ENCODE peak calls at places on chromosomes 6 and 20, in seven cellular contexts. H, O, N, F, M, Y and U are unnamed samples.

GRCh38 chr20:2103454-2104153 is 2.0 kb downstream of the STK35 start:
- DNase-seq in H (no peak), O (peak), N (no peak), F (no peak), M (peak), Y (no peak), U (no peak)

GRCh38 chr6:17869010-17869752 is 118.3 kb downstream of the KIF13A start:
- DNase-seq in H (no peak), O (peak), N (no peak), F (peak), M (no peak), Y (no peak), U (no peak)

GRCh38 chr6:98579089-98579488 is 255.3 kb upstream of the POU3F2 start:
- DNase-seq in H (no peak), O (peak), N (no peak), F (no peak), M (no peak), Y (no peak), U (no peak)

GRCh38 chr6:72894091-72894490 is 272.2 kb downstream of the KCNQ5 start:
- DNase-seq in H (no peak), O (no peak), N (no peak), F (peak), M (no peak), Y (no peak), U (no peak)

GRCh38 chr20:51172558-51173428 is 149.9 kb upstream of the KCNG1 start:
- DNase-seq in H (no peak), O (peak), N (no peak), F (no peak), M (no peak), Y (no peak), U (peak)

GRCh38 chr6:105136433-105137350 is 43.1 kb downstream of the POPDC3 start:
- DNase-seq in H (peak), O (peak), N (peak), F (peak), M (peak), Y (peak), U (no peak)

GRCh38 chr6:90893385-90893784 is 306.5 kb upstream of the MAP3K7 start:
- DNase-seq in H (no peak), O (no peak), N (peak), F (no peak), M (no peak), Y (no peak), U (no peak)

GRCh38 chr6:27617700-27618689 is 145.1 kb upstream of the ZNF184 start:
- DNase-seq in H (no peak), O (peak), N (peak), F (no peak), M (no peak), Y (no peak), U (no peak)

GRCh38 chr6:133707456-133707855 is 181.5 kb upstream of the TCF21 start:
- DNase-seq in H (no peak), O (peak), N (peak), F (no peak), M (no peak), Y (no peak), U (no peak)

GRCh38 chr20:5863040-5863811 is 87.1 kb downstream of the TRMT6 start:
- DNase-seq in H (no peak), O (peak), N (peak), F (peak), M (no peak), Y (peak), U (no peak)

GRCh38 chr20:56414842-56415765 is 3.0 kb downstream of the CASS4 start:
- DNase-seq in H (no peak), O (peak), N (no peak), F (no peak), M (no peak), Y (no peak), U (no peak)

GRCh38 chr6:51025082-51025777 is 206.6 kb downstream of the TFAP2B start:
- DNase-seq in H (no peak), O (peak), N (no peak), F (peak), M (no peak), Y (no peak), U (no peak)

GRCh38 chr6:16770701-16771569 is 9.7 kb upstream of the ATXN1 start:
- DNase-seq in H (peak), O (peak), N (peak), F (no peak), M (peak), Y (peak), U (no peak)

GRCh38 chr6:105400501-105400900 is 2.4 kb downstream of the PREP start:
- DNase-seq in H (no peak), O (no peak), N (peak), F (no peak), M (no peak), Y (no peak), U (no peak)

GRCh38 chr6:43890197-43891062 is 120.4 kb downstream of the VEGFA start:
- DNase-seq in H (no peak), O (no peak), N (no peak), F (no peak), M (no peak), Y (no peak), U (no peak)

GRCh38 chr6:139743629-139744028 is 369.2 kb upstream of the CITED2 start:
- DNase-seq in H (no peak), O (peak), N (no peak), F (peak), M (no peak), Y (no peak), U (no peak)

GRCh38 chr6:31426395-31426794 is 23.0 kb downstream of the MICA start:
- DNase-seq in H (no peak), O (no peak), N (no peak), F (no peak), M (no peak), Y (no peak), U (no peak)

GRCh38 chr6:157227202-157228166 is 95.8 kb downstream of the TMEM242 start:
- DNase-seq in H (no peak), O (peak), N (peak), F (no peak), M (no peak), Y (no peak), U (no peak)

GRCh38 chr20:9458075-9458818 is 56.1 kb upstream of the LAMP5 start:
- DNase-seq in H (no peak), O (peak), N (peak), F (peak), M (peak), Y (no peak), U (no peak)

GRCh38 chr20:21391495-21392298 is 5.6 kb downstream of the NKX2-4 start:
- DNase-seq in H (peak), O (no peak), N (no peak), F (no peak), M (no peak), Y (no peak), U (no peak)

GRCh38 chr6:130324657-130325056 is 41.2 kb upstream of the TMEM200A start:
- DNase-seq in H (no peak), O (peak), N (no peak), F (peak), M (no peak), Y (no peak), U (no peak)

GRCh38 chr6:40516429-40516828 is 70.7 kb downstream of the LRFN2 start:
- DNase-seq in H (no peak), O (no peak), N (no peak), F (no peak), M (no peak), Y (no peak), U (no peak)

GRCh38 chr6:82045965-82046756 is 201.4 kb downstream of the IBTK start:
- DNase-seq in H (no peak), O (peak), N (no peak), F (no peak), M (no peak), Y (no peak), U (no peak)

GRCh38 chr6:31399589-31400466 is 3.6 kb upstream of the MICA start:
- DNase-seq in H (peak), O (peak), N (peak), F (peak), M (peak), Y (peak), U (peak)

GRCh38 chr6:11632231-11632630 is 94.7 kb downstream of the TMEM170B start:
- DNase-seq in H (no peak), O (peak), N (no peak), F (peak), M (peak), Y (no peak), U (no peak)

GRCh38 chr6:147508073-147508870 is at the start of gene SAMD5:
- DNase-seq in H (peak), O (peak), N (no peak), F (no peak), M (peak), Y (peak), U (peak)

GRCh38 chr6:11120273-11121005 is 8.9 kb upstream of the ERVFRD-1 start:
- DNase-seq in H (no peak), O (peak), N (no peak), F (no peak), M (no peak), Y (no peak), U (no peak)

GRCh38 chr6:132527791-132528190 is 10.3 kb upstream of the TAAR9 start:
- DNase-seq in H (no peak), O (peak), N (peak), F (no peak), M (no peak), Y (no peak), U (no peak)

GRCh38 chr20:4225778-4226177 is 210.4 kb upstream of the RNF24 start:
- DNase-seq in H (no peak), O (peak), N (no peak), F (no peak), M (no peak), Y (peak), U (no peak)

GRCh38 chr6:129750390-129750789 is 40.4 kb upstream of the ARHGAP18 start:
- DNase-seq in H (no peak), O (peak), N (no peak), F (no peak), M (no peak), Y (no peak), U (no peak)

GRCh38 chr6:46350714-46351113 is 140.5 kb downstream of the RCAN2 start:
- DNase-seq in H (no peak), O (no peak), N (no peak), F (no peak), M (no peak), Y (no peak), U (no peak)

GRCh38 chr20:5114403-5114802 is 5.4 kb downstream of the PCNA start:
- DNase-seq in H (no peak), O (no peak), N (no peak), F (no peak), M (no peak), Y (no peak), U (no peak)

GRCh38 chr6:41199427-41200246 is 1.3 kb downstream of the TREML2 start:
- DNase-seq in H (no peak), O (no peak), N (peak), F (no peak), M (no peak), Y (no peak), U (no peak)

GRCh38 chr6:100257661-100258395 is 206.9 kb downstream of the SIM1 start:
- DNase-seq in H (no peak), O (peak), N (peak), F (no peak), M (no peak), Y (no peak), U (no peak)

GRCh38 chr6:166939276-166939816 is 17.0 kb downstream of the RNASET2 start:
- DNase-seq in H (no peak), O (no peak), N (no peak), F (no peak), M (no peak), Y (no peak), U (no peak)

GRCh38 chr20:47677314-47678129 is 107.8 kb downstream of the SULF2 start:
- DNase-seq in H (no peak), O (peak), N (peak), F (no peak), M (peak), Y (peak), U (peak)

GRCh38 chr6:170199716-170200115 is 91.2 kb downstream of the DLL1 start:
- DNase-seq in H (no peak), O (no peak), N (no peak), F (no peak), M (peak), Y (no peak), U (no peak)

GRCh38 chr6:159535629-159536028 is 157.4 kb downstream of the SOD2 start:
- DNase-seq in H (no peak), O (no peak), N (no peak), F (no peak), M (no peak), Y (peak), U (no peak)

GRCh38 chr6:159541296-159541695 is 151.7 kb downstream of the SOD2 start:
- DNase-seq in H (no peak), O (no peak), N (no peak), F (no peak), M (no peak), Y (no peak), U (no peak)

GRCh38 chr6:159540883-159541282 is 152.2 kb downstream of the SOD2 start:
- DNase-seq in H (no peak), O (no peak), N (no peak), F (no peak), M (no peak), Y (no peak), U (no peak)

DNA sequence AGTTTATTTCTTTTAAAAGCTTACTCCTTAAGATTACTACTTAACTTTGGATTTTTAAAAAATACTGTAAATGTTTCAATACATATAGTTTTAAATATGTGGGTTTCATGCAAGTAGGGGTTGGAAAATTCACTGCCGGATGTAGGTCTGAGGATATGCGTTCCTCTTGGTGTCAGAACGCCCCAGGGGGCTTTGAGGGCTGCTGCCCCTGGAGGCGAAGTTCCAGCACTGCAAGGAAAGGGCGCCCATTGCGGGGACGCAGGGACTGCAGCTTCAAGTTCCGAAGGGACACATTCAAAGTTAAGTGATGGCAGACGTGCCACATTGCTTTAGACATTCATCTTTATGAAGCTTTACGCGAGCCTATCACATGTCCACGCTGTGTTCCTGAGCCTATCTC is 152.9 kb downstream of the SOD2 start:
- DNase-seq in H (no peak), O (no peak), N (peak), F (no peak), M (no peak), Y (no peak), U (no peak)
- TF ChIP-seq CTCF in H (no peak), O (peak), N (peak), F (peak), M (no peak), Y (no peak), U (peak)

DNA sequence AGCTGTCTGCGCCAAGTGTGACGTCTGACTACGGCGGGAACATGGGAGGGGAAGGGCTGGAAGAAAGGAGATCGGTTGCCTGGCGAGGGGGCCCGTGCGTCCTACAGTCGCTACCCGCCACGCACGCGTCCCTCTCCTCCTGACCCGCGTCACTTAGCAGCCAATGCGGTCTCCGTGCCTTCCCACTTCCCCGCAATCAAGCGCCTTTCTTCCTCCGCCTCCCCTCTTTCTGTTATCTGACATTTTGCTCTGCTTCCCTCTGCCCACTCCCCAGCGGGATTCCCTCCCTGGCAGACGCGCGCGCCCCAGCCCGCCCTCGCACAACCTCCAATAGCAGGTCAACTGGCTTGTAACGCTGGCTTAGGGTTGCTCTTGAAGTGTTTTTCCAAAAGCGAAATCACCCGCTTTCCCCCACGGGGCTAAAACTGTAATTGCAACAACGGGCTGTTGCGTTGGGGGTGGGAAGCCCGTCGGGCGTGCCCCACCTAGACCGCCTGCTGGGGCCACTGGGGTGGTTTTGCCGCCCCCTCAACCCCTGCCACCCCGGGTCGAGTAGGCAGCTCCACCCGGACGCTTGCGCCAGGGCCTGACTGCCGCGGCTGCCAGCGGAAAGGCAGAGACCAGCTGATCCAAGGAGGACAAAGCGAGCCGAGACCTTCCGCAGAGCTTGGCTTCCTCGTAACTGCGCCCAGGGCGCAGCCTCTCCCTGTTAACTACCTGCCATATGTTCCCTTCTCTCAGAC is 6.2 kb upstream of the SOX4 start:
- DNase-seq in H (peak), O (peak), N (peak), F (peak), M (peak), Y (peak), U (no peak)
- TF ChIP-seq CTCF in H (peak), O (peak), N (no peak), F (peak), M (no peak), Y (no peak), U (no peak)

GRCh38 chr6:118283759-118284158 is 264.3 kb upstream of the PLN start:
- DNase-seq in H (no peak), O (peak), N (peak), F (peak), M (peak), Y (peak), U (no peak)
- TF ChIP-seq CTCF in H (peak), O (peak), N (peak), F (peak), M (peak), Y (peak), U (peak)

GRCh38 chr6:6505111-6505510 is 83.4 kb upstream of the LY86 start:
- DNase-seq in H (no peak), O (no peak), N (peak), F (no peak), M (no peak), Y (no peak), U (no peak)
- TF ChIP-seq CTCF in H (no peak), O (no peak), N (peak), F (no peak), M (no peak), Y (no peak), U (no peak)

GRCh38 chr6:35428421-35429149 is 23.6 kb upstream of the FANCE start:
- DNase-seq in H (no peak), O (peak), N (no peak), F (no peak), M (no peak), Y (no peak), U (no peak)

GRCh38 chr6:35436071-35436865 is 15.9 kb upstream of the FANCE start:
- DNase-seq in H (no peak), O (no peak), N (no peak), F (no peak), M (no peak), Y (no peak), U (no peak)

GRCh38 chr6:35435075-35435837 is 16.9 kb upstream of the FANCE start:
- DNase-seq in H (no peak), O (no peak), N (no peak), F (no peak), M (peak), Y (no peak), U (no peak)

GRCh38 chr6:35429463-35429862 is 22.7 kb upstream of the FANCE start:
- DNase-seq in H (no peak), O (no peak), N (peak), F (no peak), M (no peak), Y (no peak), U (no peak)

GRCh38 chr6:35432291-35432690 is 19.8 kb upstream of the FANCE start:
- DNase-seq in H (no peak), O (no peak), N (no peak), F (no peak), M (peak), Y (no peak), U (no peak)
- TF ChIP-seq CTCF in H (no peak), O (no peak), N (no peak), F (no peak), M (no peak), Y (no peak), U (no peak)